ENCODE peak calls at places on chromosome 16, in seven cellular contexts. T is GM19239; E is CD4-positive, CD25-positive, alpha-beta regulatory T cell; W is T-cell; L is K562; V is lower lobe of right lung; J is NCI-H1694 treated with DMSO at 0.1 percent for 48 hours. H is an unnamed sample.

GRCh38 chr16:3074860-3075545 is 9.6 kb downstream of the IL32 start:
- DNase-seq in W (peak; percentile 94), E (peak; percentile 99), V (no peak), J (no peak), T (peak; percentile 69), L (no peak), H (no peak)

GRCh38 chr16:31537362-31537921 is 9.7 kb downstream of the AHSP start:
- DNase-seq in W (no peak), J (no peak), V (peak; percentile 58), E (no peak), T (no peak), L (no peak), H (no peak)

GRCh38 chr16:31352344-31353115 is 2.4 kb upstream of the ITGAX start:
- DNase-seq in E (no peak), L (no peak), W (no peak), V (no peak), J (no peak), T (no peak), H (no peak)

GRCh38 chr16:53948734-53949430 is 244.9 kb downstream of the FTO start:
- DNase-seq in V (no peak), T (no peak), J (no peak), W (no peak), L (no peak), E (no peak), H (no peak)

GRCh38 chr16:22194707-22195444 is 11.2 kb upstream of the EEF2K start:
- DNase-seq in V (no peak), J (no peak), T (no peak), E (no peak), W (peak; percentile 55), L (no peak), H (no peak)

GRCh38 chr16:87332150-87332549 is 15.0 kb upstream of the C16orf95 start:
- DNase-seq in L (no peak), J (no peak), V (no peak), E (no peak), T (no peak), W (no peak), H (no peak)

GRCh38 chr16:79402920-79403319 is 197.6 kb downstream of the MAF start:
- DNase-seq in V (no peak), T (no peak), E (no peak), J (no peak), L (no peak), W (no peak), H (no peak)

GRCh38 chr16:26542198-26542597 is 524.5 kb upstream of the C16orf82 start:
- DNase-seq in J (no peak), T (no peak), W (no peak), E (no peak), L (no peak), V (no peak), H (no peak)

GRCh38 chr16:30113711-30114333 is 485 bp upstream of the GDPD3 start:
- DNase-seq in V (no peak), E (no peak), W (no peak), L (no peak), T (no peak), J (no peak), H (no peak)

GRCh38 chr16:28112908-28113307 is 49.4 kb upstream of the GSG1L start:
- DNase-seq in L (no peak), T (no peak), E (no peak), J (no peak), W (no peak), V (no peak), H (no peak)

GRCh38 chr16:21250072-21250923 is 16.8 kb downstream of the ANKS4B start:
- DNase-seq in W (no peak), T (no peak), V (no peak), L (no peak), J (no peak), E (no peak), H (no peak)

GRCh38 chr16:58931436-58931835 is 197.3 kb upstream of the GOT2 start:
- DNase-seq in V (no peak), E (no peak), J (no peak), T (no peak), L (no peak), W (no peak), H (no peak)

GRCh38 chr16:71327720-71328119 is 30.8 kb upstream of the CALB2 start:
- DNase-seq in V (no peak), L (no peak), E (no peak), J (no peak), T (no peak), W (no peak), H (no peak)

GRCh38 chr16:4846503-4846900 is 586 bp downstream of the GLYR1 start:
- DNase-seq in E (peak; percentile 42), J (no peak), L (no peak), V (peak; percentile 73), T (no peak), W (no peak), H (no peak)

H was measured in NCI-H446.